ENCODE peak calls at places on chromosomes 5 and 9, in eight cellular contexts. J, O, B, H, N, Z, G and I are unnamed samples.

GRCh38 chr5:91174418-91174817 is 208.7 kb downstream of the ARRDC3 start:
- DNase-seq in G (no peak), J (no peak), Z (no peak), H (no peak), N (no peak), B (no peak), O (peak), I (no peak)

GRCh38 chr9:69324549-69325401 is at the start of gene ENTREP1:
- DNase-seq in N (peak), Z (peak), B (peak), O (peak), J (peak), G (no peak), H (peak), I (peak)

GRCh38 chr5:132495672-132496630 is 5.4 kb upstream of the IRF1 start:
- DNase-seq in Z (peak), B (peak), J (peak), N (peak), H (peak), G (no peak), O (peak), I (peak)

GRCh38 chr9:122857810-122858209 is 29.4 kb upstream of the PDCL start:
- DNase-seq in N (no peak), H (no peak), B (no peak), O (no peak), J (no peak), G (no peak), Z (no peak), I (no peak)

GRCh38 chr5:143086851-143087637 is 316.4 kb downstream of the NR3C1 start:
- DNase-seq in B (no peak), G (no peak), O (no peak), Z (no peak), H (no peak), N (no peak), J (peak), I (no peak)

GRCh38 chr5:108278285-108279240 is 103.3 kb downstream of the FBXL17 start:
- DNase-seq in H (no peak), G (no peak), N (no peak), J (no peak), Z (peak), O (no peak), B (no peak), I (no peak)

GRCh38 chr5:56319281-56320242 is 86.4 kb upstream of the ANKRD55 start:
- DNase-seq in Z (no peak), N (no peak), J (no peak), B (no peak), G (no peak), O (peak), H (peak), I (no peak)

GRCh38 chr9:112921549-112921948 is 30.9 kb upstream of the SLC46A2 start:
- DNase-seq in Z (peak), G (no peak), B (no peak), H (no peak), J (peak), N (no peak), O (peak), I (no peak)

GRCh38 chr9:83473488-83473971 is 64.7 kb downstream of the FRMD3 start:
- DNase-seq in Z (peak), J (peak), N (no peak), G (no peak), H (no peak), B (no peak), O (no peak), I (no peak)

GRCh38 chr9:133119039-133119438 is 2.0 kb downstream of the RALGDS start:
- DNase-seq in H (no peak), G (peak), Z (no peak), N (no peak), B (no peak), J (no peak), O (no peak), I (no peak)

GRCh38 chr5:38650540-38651275 is 94.3 kb upstream of the LIFR start:
- DNase-seq in H (no peak), B (no peak), Z (no peak), J (no peak), G (no peak), O (peak), N (no peak), I (no peak)
- H3K4me3 ChIP-seq in H (peak), B (peak), Z (no peak), J (no peak), G (peak), O (no peak), N (peak), I (no peak)

DNA sequence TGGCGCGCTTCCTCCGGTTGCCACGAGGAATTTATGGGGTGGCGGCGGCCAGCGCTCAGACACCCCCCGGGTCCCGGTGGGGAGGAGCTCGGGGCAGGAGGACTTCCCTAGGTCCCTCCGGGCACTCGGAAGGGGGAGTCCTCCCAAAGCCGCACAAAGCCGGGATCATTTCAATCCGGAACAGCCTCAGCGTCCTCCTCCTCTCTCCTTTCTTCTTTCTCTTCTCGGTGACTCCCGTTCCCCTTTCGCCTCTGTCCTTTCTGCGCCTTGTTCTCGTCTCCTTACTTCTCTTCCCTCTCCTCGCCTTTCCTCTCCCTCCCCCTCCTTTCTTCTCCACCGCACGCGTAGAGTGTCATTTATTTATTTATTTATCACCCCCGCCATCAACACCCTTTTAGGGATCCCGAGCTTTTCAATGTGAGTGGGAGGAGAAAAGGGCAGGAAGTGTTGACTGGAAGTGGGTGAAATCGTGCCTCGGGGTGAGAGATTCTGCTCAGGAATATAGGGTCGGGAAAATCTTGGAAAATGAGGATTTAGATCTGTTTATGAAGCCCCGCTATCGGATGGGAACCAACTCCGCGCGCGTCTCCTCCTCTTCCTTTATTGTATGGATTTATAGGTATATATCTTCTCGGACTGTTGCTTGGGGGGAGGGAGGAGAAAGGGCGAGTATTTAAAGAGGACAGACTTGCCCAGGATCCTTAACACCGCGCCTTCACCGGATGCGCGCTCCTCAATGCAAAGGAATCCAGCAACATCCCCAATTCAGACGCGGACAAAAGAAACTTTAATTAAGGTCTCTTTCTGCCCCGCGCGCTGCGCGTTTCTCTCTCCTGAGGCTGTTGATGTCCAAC is 2.0 kb upstream of the ZNF462 start:
- DNase-seq in G (no peak), Z (no peak), O (peak), N (peak), J (peak), B (no peak), H (no peak), I (peak)
- H3K27ac ChIP-seq in G (peak), Z (no peak), O (peak), N (peak), J (peak), B (peak), H (peak), I (peak)

GRCh38 chr9:13568851-13569618 is 289.5 kb upstream of the MPDZ start:
- DNase-seq in N (no peak), G (peak), J (peak), B (no peak), H (no peak), O (no peak), Z (no peak), I (no peak)
- H3K4me3 ChIP-seq in N (peak), G (peak), J (peak), B (peak), H (peak), O (peak), Z (no peak), I (peak)

DNA sequence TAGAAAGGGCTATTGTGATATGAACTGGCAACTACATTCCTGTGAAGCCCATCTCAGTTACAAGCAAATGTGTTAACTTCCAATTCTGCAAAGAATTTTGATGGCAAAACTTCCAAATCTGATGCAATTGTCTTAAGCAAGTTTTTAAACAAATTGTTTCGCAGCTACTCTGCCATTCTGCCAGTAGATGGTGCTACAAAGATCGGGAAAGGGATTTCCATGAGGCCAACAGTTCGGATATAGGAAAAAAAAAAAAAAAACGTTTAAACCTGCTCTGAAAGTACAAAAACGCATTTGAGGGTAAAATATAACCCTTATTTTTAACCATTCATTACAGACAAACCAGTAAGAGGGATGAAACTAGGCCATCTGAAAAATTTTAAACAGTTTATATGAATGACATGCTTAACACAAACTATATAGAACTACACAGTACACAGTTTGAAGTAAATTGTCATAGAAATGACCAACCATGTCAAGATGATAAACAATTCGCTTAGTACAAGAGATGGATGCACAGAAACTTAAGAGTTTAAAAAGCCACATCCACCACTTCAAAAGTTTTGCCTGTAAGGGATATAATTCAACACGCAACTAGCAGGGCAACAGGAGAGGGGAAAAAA is 2.2 kb downstream of the HNRNPA0 start:
- DNase-seq in N (no peak), O (peak), J (peak), B (no peak), G (no peak), Z (peak), H (no peak), I (no peak)
- H3K27ac ChIP-seq in N (peak), O (peak), J (peak), B (peak), G (peak), Z (peak), H (peak), I (peak)